ENCODE peak calls at places on chromosomes 3 and 15, in ten cellular contexts. One of them, this sample, is unnamed.

GRCh38 chr3:64351713-64352595 is 126.7 kb upstream of the PRICKLE2 start:
- DNase-seq in progenitor cell of endocrine pancreas: no peak
- DNase-seq in IMR-90: peak; percentile 54
- DNase-seq in astrocyte of the cerebellum: no peak
- DNase-seq in nephron progenitor cell: no peak
- DNase-seq in HepG2: no peak
- DNase-seq in bronchial epithelial cell: peak; percentile 88
- DNase-seq in CD4-positive, alpha-beta T cell: no peak
- DNase-seq in HFF-Myc: no peak
- DNase-seq in suprapubic skin: no peak
- DNase-seq in this sample: no peak

GRCh38 chr3:197539651-197540051 is 16.1 kb downstream of the BDH1 start:
- DNase-seq in progenitor cell of endocrine pancreas: no peak
- DNase-seq in IMR-90: no peak
- DNase-seq in astrocyte of the cerebellum: no peak
- DNase-seq in nephron progenitor cell: no peak
- DNase-seq in HepG2: no peak
- DNase-seq in bronchial epithelial cell: peak; percentile 95
- DNase-seq in CD4-positive, alpha-beta T cell: no peak
- DNase-seq in HFF-Myc: no peak
- DNase-seq in suprapubic skin: no peak
- DNase-seq in this sample: no peak

GRCh38 chr3:155941354-155941753 is 70.9 kb downstream of the GMPS start:
- DNase-seq in progenitor cell of endocrine pancreas: no peak
- DNase-seq in IMR-90: no peak
- DNase-seq in astrocyte of the cerebellum: no peak
- DNase-seq in nephron progenitor cell: no peak
- DNase-seq in HepG2: no peak
- DNase-seq in bronchial epithelial cell: no peak
- DNase-seq in CD4-positive, alpha-beta T cell: no peak
- DNase-seq in HFF-Myc: no peak
- DNase-seq in suprapubic skin: no peak
- DNase-seq in this sample: no peak

GRCh38 chr3:120432105-120432860 is 18.5 kb downstream of the FSTL1 start:
- DNase-seq in progenitor cell of endocrine pancreas: no peak
- DNase-seq in IMR-90: peak; percentile 89
- DNase-seq in astrocyte of the cerebellum: peak; percentile 94
- DNase-seq in nephron progenitor cell: no peak
- DNase-seq in HepG2: no peak
- DNase-seq in bronchial epithelial cell: no peak
- DNase-seq in CD4-positive, alpha-beta T cell: no peak
- DNase-seq in HFF-Myc: no peak
- DNase-seq in suprapubic skin: peak; percentile 29
- DNase-seq in this sample: no peak

GRCh38 chr15:80695911-80696651 is 971 bp downstream of the ABHD17C start:
- DNase-seq in progenitor cell of endocrine pancreas: no peak
- DNase-seq in IMR-90: no peak
- DNase-seq in astrocyte of the cerebellum: no peak
- DNase-seq in nephron progenitor cell: peak; percentile 15
- DNase-seq in HepG2: peak; percentile 20
- DNase-seq in bronchial epithelial cell: peak; percentile 51
- DNase-seq in CD4-positive, alpha-beta T cell: peak; percentile 5
- DNase-seq in HFF-Myc: no peak
- DNase-seq in suprapubic skin: no peak
- DNase-seq in this sample: no peak

GRCh38 chr15:25176616-25176923 is 221.8 kb downstream of the SNRPN start:
- DNase-seq in progenitor cell of endocrine pancreas: peak; percentile 5
- DNase-seq in IMR-90: no peak
- DNase-seq in astrocyte of the cerebellum: no peak
- DNase-seq in nephron progenitor cell: no peak
- DNase-seq in HepG2: no peak
- DNase-seq in bronchial epithelial cell: no peak
- DNase-seq in CD4-positive, alpha-beta T cell: no peak
- DNase-seq in HFF-Myc: no peak
- DNase-seq in suprapubic skin: peak; percentile 32
- DNase-seq in this sample: peak; percentile 2

GRCh38 chr3:9793161-9793781 is 389 bp downstream of the ARPC4 start:
- DNase-seq in progenitor cell of endocrine pancreas: no peak
- DNase-seq in IMR-90: peak; percentile 44
- DNase-seq in astrocyte of the cerebellum: no peak
- DNase-seq in nephron progenitor cell: no peak
- DNase-seq in HepG2: peak; percentile 28
- DNase-seq in bronchial epithelial cell: peak; percentile 42
- DNase-seq in CD4-positive, alpha-beta T cell: no peak
- DNase-seq in HFF-Myc: no peak
- DNase-seq in suprapubic skin: no peak
- DNase-seq in this sample: no peak

GRCh38 chr15:48279608-48280007 is 51.6 kb upstream of the DUT start:
- DNase-seq in progenitor cell of endocrine pancreas: no peak
- DNase-seq in IMR-90: no peak
- DNase-seq in astrocyte of the cerebellum: no peak
- DNase-seq in nephron progenitor cell: no peak
- DNase-seq in HepG2: no peak
- DNase-seq in bronchial epithelial cell: no peak
- DNase-seq in CD4-positive, alpha-beta T cell: no peak
- DNase-seq in HFF-Myc: no peak
- DNase-seq in suprapubic skin: no peak
- DNase-seq in this sample: no peak

GRCh38 chr3:110955301-110955880 is 116.2 kb upstream of the NECTIN3 start:
- DNase-seq in progenitor cell of endocrine pancreas: no peak
- DNase-seq in IMR-90: peak; percentile 54
- DNase-seq in astrocyte of the cerebellum: no peak
- DNase-seq in nephron progenitor cell: no peak
- DNase-seq in HepG2: no peak
- DNase-seq in bronchial epithelial cell: peak; percentile 55
- DNase-seq in CD4-positive, alpha-beta T cell: no peak
- DNase-seq in HFF-Myc: no peak
- DNase-seq in suprapubic skin: no peak
- DNase-seq in this sample: no peak

GRCh38 chr3:74267583-74268184 is 346.8 kb downstream of the CNTN3 start:
- DNase-seq in progenitor cell of endocrine pancreas: no peak
- DNase-seq in IMR-90: peak; percentile 63
- DNase-seq in astrocyte of the cerebellum: peak; percentile 43
- DNase-seq in nephron progenitor cell: peak; percentile 47
- DNase-seq in HepG2: peak; percentile 40
- DNase-seq in bronchial epithelial cell: peak; percentile 45
- DNase-seq in CD4-positive, alpha-beta T cell: no peak
- DNase-seq in HFF-Myc: peak; percentile 12
- DNase-seq in suprapubic skin: no peak
- DNase-seq in this sample: no peak

GRCh38 chr3:70753572-70753971 is 441.1 kb upstream of the MDFIC2 start:
- DNase-seq in progenitor cell of endocrine pancreas: no peak
- DNase-seq in IMR-90: no peak
- DNase-seq in astrocyte of the cerebellum: no peak
- DNase-seq in nephron progenitor cell: no peak
- DNase-seq in HepG2: no peak
- DNase-seq in bronchial epithelial cell: no peak
- DNase-seq in CD4-positive, alpha-beta T cell: no peak
- DNase-seq in HFF-Myc: no peak
- DNase-seq in suprapubic skin: no peak
- DNase-seq in this sample: no peak

GRCh38 chr3:53194218-53195065 is 33.4 kb downstream of the PRKCD start:
- DNase-seq in progenitor cell of endocrine pancreas: no peak
- DNase-seq in IMR-90: peak; percentile 39
- DNase-seq in astrocyte of the cerebellum: peak; percentile 24
- DNase-seq in nephron progenitor cell: peak; percentile 65
- DNase-seq in HepG2: no peak
- DNase-seq in bronchial epithelial cell: no peak
- DNase-seq in CD4-positive, alpha-beta T cell: no peak
- DNase-seq in HFF-Myc: peak; percentile 37
- DNase-seq in suprapubic skin: no peak
- DNase-seq in this sample: no peak

GRCh38 chr3:170496026-170496867 is 77.6 kb downstream of the CLDN11 start:
- DNase-seq in progenitor cell of endocrine pancreas: no peak
- DNase-seq in IMR-90: no peak
- DNase-seq in astrocyte of the cerebellum: no peak
- DNase-seq in nephron progenitor cell: no peak
- DNase-seq in HepG2: no peak
- DNase-seq in bronchial epithelial cell: no peak
- DNase-seq in CD4-positive, alpha-beta T cell: no peak
- DNase-seq in HFF-Myc: no peak
- DNase-seq in suprapubic skin: no peak
- DNase-seq in this sample: no peak

GRCh38 chr3:115239717-115240116 is 92.6 kb upstream of the ZBTB20 start:
- DNase-seq in progenitor cell of endocrine pancreas: no peak
- DNase-seq in IMR-90: peak; percentile 100
- DNase-seq in astrocyte of the cerebellum: peak; percentile 71
- DNase-seq in nephron progenitor cell: no peak
- DNase-seq in HepG2: peak; percentile 9
- DNase-seq in bronchial epithelial cell: peak; percentile 98
- DNase-seq in CD4-positive, alpha-beta T cell: no peak
- DNase-seq in HFF-Myc: peak; percentile 94
- DNase-seq in suprapubic skin: no peak
- DNase-seq in this sample: no peak

GRCh38 chr3:18847583-18848197 is 300.6 kb upstream of the KCNH8 start:
- DNase-seq in progenitor cell of endocrine pancreas: no peak
- DNase-seq in IMR-90: no peak
- DNase-seq in astrocyte of the cerebellum: no peak
- DNase-seq in nephron progenitor cell: no peak
- DNase-seq in HepG2: peak; percentile 10
- DNase-seq in bronchial epithelial cell: peak; percentile 45
- DNase-seq in CD4-positive, alpha-beta T cell: no peak
- DNase-seq in HFF-Myc: no peak
- DNase-seq in suprapubic skin: no peak
- DNase-seq in this sample: no peak
- TF ChIP-seq CTCF in progenitor cell of endocrine pancreas: peak; percentile 54
- TF ChIP-seq CTCF in IMR-90: no peak
- TF ChIP-seq CTCF in astrocyte of the cerebellum: peak; percentile 26
- TF ChIP-seq CTCF in nephron progenitor cell: peak; percentile 44
- TF ChIP-seq CTCF in HepG2: peak; percentile 25
- TF ChIP-seq CTCF in bronchial epithelial cell: peak; percentile 37
- TF ChIP-seq CTCF in CD4-positive, alpha-beta T cell: no peak
- TF ChIP-seq CTCF in HFF-Myc: no peak
- TF ChIP-seq CTCF in suprapubic skin: no peak
- TF ChIP-seq CTCF in this sample: peak; percentile 44

GRCh38 chr15:94723801-94724200 is 492.4 kb downstream of the MCTP2 start:
- DNase-seq in progenitor cell of endocrine pancreas: no peak
- DNase-seq in IMR-90: no peak
- DNase-seq in astrocyte of the cerebellum: no peak
- DNase-seq in nephron progenitor cell: no peak
- DNase-seq in HepG2: no peak
- DNase-seq in bronchial epithelial cell: peak; percentile 82
- DNase-seq in CD4-positive, alpha-beta T cell: no peak
- DNase-seq in HFF-Myc: no peak
- DNase-seq in suprapubic skin: no peak
- DNase-seq in this sample: no peak
- TF ChIP-seq CTCF in progenitor cell of endocrine pancreas: no peak
- TF ChIP-seq CTCF in IMR-90: no peak
- TF ChIP-seq CTCF in astrocyte of the cerebellum: no peak
- TF ChIP-seq CTCF in nephron progenitor cell: no peak
- TF ChIP-seq CTCF in HepG2: no peak
- TF ChIP-seq CTCF in bronchial epithelial cell: no peak
- TF ChIP-seq CTCF in CD4-positive, alpha-beta T cell: no peak
- TF ChIP-seq CTCF in HFF-Myc: no peak
- TF ChIP-seq CTCF in suprapubic skin: no peak
- TF ChIP-seq CTCF in this sample: no peak

GRCh38 chr15:70853270-70853854 is 595 bp downstream of the LARP6 start:
- DNase-seq in progenitor cell of endocrine pancreas: peak; percentile 39
- DNase-seq in IMR-90: peak; percentile 87
- DNase-seq in astrocyte of the cerebellum: peak; percentile 38
- DNase-seq in nephron progenitor cell: peak; percentile 49
- DNase-seq in HepG2: no peak
- DNase-seq in bronchial epithelial cell: peak; percentile 33
- DNase-seq in CD4-positive, alpha-beta T cell: no peak
- DNase-seq in HFF-Myc: no peak
- DNase-seq in suprapubic skin: no peak
- DNase-seq in this sample: no peak

GRCh38 chr15:70856177-70856883 is 2.4 kb upstream of the LARP6 start:
- DNase-seq in progenitor cell of endocrine pancreas: no peak
- DNase-seq in IMR-90: peak; percentile 56
- DNase-seq in astrocyte of the cerebellum: no peak
- DNase-seq in nephron progenitor cell: no peak
- DNase-seq in HepG2: no peak
- DNase-seq in bronchial epithelial cell: no peak
- DNase-seq in CD4-positive, alpha-beta T cell: no peak
- DNase-seq in HFF-Myc: no peak
- DNase-seq in suprapubic skin: no peak
- DNase-seq in this sample: no peak

GRCh38 chr15:70853855-70854668 is at the start of gene LARP6:
- DNase-seq in progenitor cell of endocrine pancreas: peak; percentile 58
- DNase-seq in IMR-90: peak; percentile 36
- DNase-seq in astrocyte of the cerebellum: no peak
- DNase-seq in nephron progenitor cell: peak; percentile 84
- DNase-seq in HepG2: no peak
- DNase-seq in bronchial epithelial cell: no peak
- DNase-seq in CD4-positive, alpha-beta T cell: no peak
- DNase-seq in HFF-Myc: no peak
- DNase-seq in suprapubic skin: no peak
- DNase-seq in this sample: no peak

GRCh38 chr15:70855764-70856163 is 1.8 kb upstream of the LARP6 start:
- DNase-seq in progenitor cell of endocrine pancreas: no peak
- DNase-seq in IMR-90: peak; percentile 22
- DNase-seq in astrocyte of the cerebellum: no peak
- DNase-seq in nephron progenitor cell: no peak
- DNase-seq in HepG2: no peak
- DNase-seq in bronchial epithelial cell: no peak
- DNase-seq in CD4-positive, alpha-beta T cell: no peak
- DNase-seq in HFF-Myc: no peak
- DNase-seq in suprapubic skin: no peak
- DNase-seq in this sample: no peak

GRCh38 chr15:70854669-70854976 is 666 bp upstream of the LARP6 start:
- DNase-seq in progenitor cell of endocrine pancreas: no peak
- DNase-seq in IMR-90: peak; percentile 62
- DNase-seq in astrocyte of the cerebellum: peak; percentile 28
- DNase-seq in nephron progenitor cell: no peak
- DNase-seq in HepG2: no peak
- DNase-seq in bronchial epithelial cell: peak; percentile 64
- DNase-seq in CD4-positive, alpha-beta T cell: no peak
- DNase-seq in HFF-Myc: no peak
- DNase-seq in suprapubic skin: no peak
- DNase-seq in this sample: no peak
- TF ChIP-seq CTCF in progenitor cell of endocrine pancreas: no peak
- TF ChIP-seq CTCF in IMR-90: peak; percentile 30
- TF ChIP-seq CTCF in astrocyte of the cerebellum: no peak
- TF ChIP-seq CTCF in nephron progenitor cell: no peak
- TF ChIP-seq CTCF in HepG2: no peak
- TF ChIP-seq CTCF in bronchial epithelial cell: no peak
- TF ChIP-seq CTCF in CD4-positive, alpha-beta T cell: no peak
- TF ChIP-seq CTCF in HFF-Myc: no peak
- TF ChIP-seq CTCF in suprapubic skin: no peak
- TF ChIP-seq CTCF in this sample: no peak

DNA sequence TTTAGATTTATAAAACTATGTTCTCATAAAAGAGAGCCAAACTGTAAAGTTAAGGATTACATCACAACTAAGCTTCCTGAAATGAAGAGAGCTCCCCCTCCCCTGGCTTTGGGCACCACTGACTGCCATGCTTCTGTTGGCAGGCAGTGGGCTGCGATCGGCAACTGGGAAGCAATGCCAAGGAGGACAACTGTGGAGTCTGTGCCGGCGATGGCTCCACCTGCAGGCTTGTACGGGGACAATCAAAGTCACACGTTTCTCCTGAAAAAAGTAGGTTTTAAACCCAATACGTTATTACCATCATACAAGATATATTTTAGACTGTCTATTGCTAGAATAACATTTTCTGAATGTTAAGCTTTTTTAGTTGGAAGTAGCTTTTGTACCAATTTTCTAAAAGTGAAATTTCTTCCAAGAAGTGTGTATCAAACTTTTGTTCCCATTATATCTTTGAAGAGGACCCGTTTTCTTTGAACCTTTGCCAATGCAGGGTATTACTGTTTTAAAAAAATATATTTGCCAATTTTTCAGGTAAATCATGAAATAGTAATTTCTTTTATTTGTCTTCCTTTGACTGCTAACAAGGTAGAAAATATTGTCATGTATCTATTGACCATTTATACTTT is 184.1 kb downstream of the ADAMTSL3 start:
- DNase-seq in progenitor cell of endocrine pancreas: peak; percentile 12
- DNase-seq in IMR-90: peak; percentile 14
- DNase-seq in astrocyte of the cerebellum: no peak
- DNase-seq in nephron progenitor cell: peak; percentile 60
- DNase-seq in HepG2: peak; percentile 5
- DNase-seq in bronchial epithelial cell: peak; percentile 24
- DNase-seq in CD4-positive, alpha-beta T cell: no peak
- DNase-seq in HFF-Myc: no peak
- DNase-seq in suprapubic skin: no peak
- DNase-seq in this sample: no peak
- TF ChIP-seq CTCF in progenitor cell of endocrine pancreas: peak; percentile 68
- TF ChIP-seq CTCF in IMR-90: peak; percentile 33
- TF ChIP-seq CTCF in astrocyte of the cerebellum: peak; percentile 67
- TF ChIP-seq CTCF in nephron progenitor cell: peak; percentile 57
- TF ChIP-seq CTCF in HepG2: peak; percentile 68
- TF ChIP-seq CTCF in bronchial epithelial cell: peak; percentile 71
- TF ChIP-seq CTCF in CD4-positive, alpha-beta T cell: no peak
- TF ChIP-seq CTCF in HFF-Myc: peak; percentile 57
- TF ChIP-seq CTCF in suprapubic skin: no peak
- TF ChIP-seq CTCF in this sample: no peak

This sample was measured in natural killer cell.